ENCODE peak calls at places on chromosomes 13 and 19, in eight cellular contexts. One of them, this sample, is unnamed.

GRCh38 chr19:44807162-44807561 is 1.7 kb upstream of the BCAM start:
- DNase-seq in left lung: peak
- DNase-seq in mammary epithelial cell: peak
- DNase-seq in hepatocyte: peak
- DNase-seq in glutamatergic neuron: no peak
- DNase-seq in esophagus squamous epithelium: no peak
- DNase-seq in PC-3: peak
- DNase-seq in heart left ventricle: no peak
- DNase-seq in this sample: peak

GRCh38 chr13:94333131-94333820 is 146.2 kb downstream of the DCT start:
- DNase-seq in left lung: no peak
- DNase-seq in mammary epithelial cell: no peak
- DNase-seq in hepatocyte: no peak
- DNase-seq in glutamatergic neuron: no peak
- DNase-seq in esophagus squamous epithelium: no peak
- DNase-seq in PC-3: no peak
- DNase-seq in heart left ventricle: no peak
- DNase-seq in this sample: no peak

GRCh38 chr19:18057557-18057956 is 29.2 kb downstream of the IL12RB1 start:
- DNase-seq in left lung: no peak
- DNase-seq in mammary epithelial cell: no peak
- DNase-seq in hepatocyte: no peak
- DNase-seq in glutamatergic neuron: no peak
- DNase-seq in esophagus squamous epithelium: no peak
- DNase-seq in PC-3: no peak
- DNase-seq in heart left ventricle: peak
- DNase-seq in this sample: no peak

GRCh38 chr13:33073338-33073737 is 57.1 kb downstream of the KL start:
- DNase-seq in left lung: no peak
- DNase-seq in mammary epithelial cell: no peak
- DNase-seq in hepatocyte: no peak
- DNase-seq in glutamatergic neuron: no peak
- DNase-seq in esophagus squamous epithelium: no peak
- DNase-seq in PC-3: no peak
- DNase-seq in heart left ventricle: no peak
- DNase-seq in this sample: no peak

GRCh38 chr13:112212533-112212932 is 145.6 kb downstream of the SOX1 start:
- DNase-seq in left lung: no peak
- DNase-seq in mammary epithelial cell: no peak
- DNase-seq in hepatocyte: no peak
- DNase-seq in glutamatergic neuron: no peak
- DNase-seq in esophagus squamous epithelium: no peak
- DNase-seq in PC-3: no peak
- DNase-seq in heart left ventricle: no peak
- DNase-seq in this sample: no peak

GRCh38 chr13:63209330-63210017 is 1793.8 kb upstream of the PCDH20 start:
- DNase-seq in left lung: no peak
- DNase-seq in mammary epithelial cell: no peak
- DNase-seq in hepatocyte: no peak
- DNase-seq in glutamatergic neuron: no peak
- DNase-seq in esophagus squamous epithelium: no peak
- DNase-seq in PC-3: no peak
- DNase-seq in heart left ventricle: no peak
- DNase-seq in this sample: no peak

GRCh38 chr19:6070179-6071102 is 39.9 kb downstream of the RFX2 start:
- DNase-seq in left lung: no peak
- DNase-seq in mammary epithelial cell: no peak
- DNase-seq in hepatocyte: no peak
- DNase-seq in glutamatergic neuron: no peak
- DNase-seq in esophagus squamous epithelium: no peak
- DNase-seq in PC-3: no peak
- DNase-seq in heart left ventricle: no peak
- DNase-seq in this sample: no peak

GRCh38 chr19:38842439-38843174 is 7.2 kb downstream of the HNRNPL start:
- DNase-seq in left lung: no peak
- DNase-seq in mammary epithelial cell: no peak
- DNase-seq in hepatocyte: no peak
- DNase-seq in glutamatergic neuron: no peak
- DNase-seq in esophagus squamous epithelium: no peak
- DNase-seq in PC-3: no peak
- DNase-seq in heart left ventricle: peak
- DNase-seq in this sample: no peak

GRCh38 chr13:105428816-105429215 is 1106.6 kb downstream of the EFNB2 start:
- DNase-seq in left lung: no peak
- DNase-seq in mammary epithelial cell: no peak
- DNase-seq in hepatocyte: no peak
- DNase-seq in glutamatergic neuron: no peak
- DNase-seq in esophagus squamous epithelium: no peak
- DNase-seq in PC-3: no peak
- DNase-seq in heart left ventricle: no peak
- DNase-seq in this sample: no peak

GRCh38 chr19:48997972-48998371 is 4.3 kb downstream of the RUVBL2 start:
- DNase-seq in left lung: no peak
- DNase-seq in mammary epithelial cell: no peak
- DNase-seq in hepatocyte: peak
- DNase-seq in glutamatergic neuron: peak
- DNase-seq in esophagus squamous epithelium: no peak
- DNase-seq in PC-3: peak
- DNase-seq in heart left ventricle: no peak
- DNase-seq in this sample: peak

GRCh38 chr13:58619396-58620113 is 988.0 kb downstream of the PCDH17 start:
- DNase-seq in left lung: no peak
- DNase-seq in mammary epithelial cell: no peak
- DNase-seq in hepatocyte: no peak
- DNase-seq in glutamatergic neuron: peak
- DNase-seq in esophagus squamous epithelium: no peak
- DNase-seq in PC-3: no peak
- DNase-seq in heart left ventricle: no peak
- DNase-seq in this sample: no peak

GRCh38 chr19:5157186-5157585 is 183.4 kb downstream of the PTPRS start:
- DNase-seq in left lung: no peak
- DNase-seq in mammary epithelial cell: no peak
- DNase-seq in hepatocyte: no peak
- DNase-seq in glutamatergic neuron: no peak
- DNase-seq in esophagus squamous epithelium: no peak
- DNase-seq in PC-3: no peak
- DNase-seq in heart left ventricle: no peak
- DNase-seq in this sample: no peak

DNA sequence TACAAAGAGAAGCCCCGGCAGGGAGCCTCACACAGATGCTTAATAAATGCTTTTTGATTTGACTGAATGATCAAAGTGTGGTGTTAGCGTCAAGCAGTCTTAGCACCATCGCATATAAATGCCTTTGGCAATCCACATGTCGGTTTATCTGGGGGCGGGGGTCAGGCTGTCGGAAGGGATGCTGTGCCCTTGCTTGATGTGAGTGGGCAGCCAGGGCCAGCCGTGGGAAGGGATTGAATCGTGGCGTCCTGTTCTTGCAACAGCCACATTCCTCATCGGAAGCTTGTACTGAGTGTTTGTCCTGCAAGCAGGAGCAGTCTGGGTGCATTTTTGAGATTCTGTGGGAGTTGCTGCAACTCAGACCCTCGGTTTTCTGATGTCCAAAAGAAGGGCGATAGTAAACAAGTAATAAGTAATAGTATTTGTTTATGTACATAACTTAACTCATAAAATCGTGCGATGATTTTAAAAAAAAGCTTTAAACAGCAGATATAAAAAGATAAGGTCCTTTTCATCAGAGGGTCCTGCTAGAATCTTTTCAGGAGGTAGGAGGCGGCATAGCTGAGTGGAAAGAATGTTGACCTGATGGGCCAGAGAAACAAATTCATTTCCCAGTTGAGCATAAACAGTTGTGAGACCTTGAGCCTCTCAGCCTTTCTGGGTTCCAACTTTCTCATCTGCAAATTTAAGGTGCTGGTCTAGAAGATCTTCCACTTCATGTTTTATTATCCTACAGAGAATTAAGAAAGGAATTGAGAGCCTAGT is 173.3 kb downstream of the LACC1 start:
- DNase-seq in left lung: peak
- DNase-seq in mammary epithelial cell: no peak
- DNase-seq in hepatocyte: peak
- DNase-seq in glutamatergic neuron: peak
- DNase-seq in esophagus squamous epithelium: no peak
- DNase-seq in PC-3: no peak
- DNase-seq in heart left ventricle: peak
- DNase-seq in this sample: no peak
- TF ChIP-seq CTCF in left lung: no peak
- TF ChIP-seq CTCF in mammary epithelial cell: no peak
- TF ChIP-seq CTCF in hepatocyte: peak
- TF ChIP-seq CTCF in glutamatergic neuron: no peak
- TF ChIP-seq CTCF in esophagus squamous epithelium: no peak
- TF ChIP-seq CTCF in PC-3: no peak
- TF ChIP-seq CTCF in heart left ventricle: no peak
- TF ChIP-seq CTCF in this sample: no peak

GRCh38 chr13:40484981-40485380 is 181.5 kb downstream of the FOXO1 start:
- DNase-seq in left lung: no peak
- DNase-seq in mammary epithelial cell: no peak
- DNase-seq in hepatocyte: no peak
- DNase-seq in glutamatergic neuron: no peak
- DNase-seq in esophagus squamous epithelium: no peak
- DNase-seq in PC-3: no peak
- DNase-seq in heart left ventricle: no peak
- DNase-seq in this sample: no peak

GRCh38 chr13:40485611-40486517 is 180.6 kb downstream of the FOXO1 start:
- DNase-seq in left lung: no peak
- DNase-seq in mammary epithelial cell: no peak
- DNase-seq in hepatocyte: no peak
- DNase-seq in glutamatergic neuron: no peak
- DNase-seq in esophagus squamous epithelium: no peak
- DNase-seq in PC-3: no peak
- DNase-seq in heart left ventricle: no peak
- DNase-seq in this sample: no peak

GRCh38 chr13:40484101-40484800 is 182.2 kb downstream of the FOXO1 start:
- DNase-seq in left lung: no peak
- DNase-seq in mammary epithelial cell: no peak
- DNase-seq in hepatocyte: no peak
- DNase-seq in glutamatergic neuron: no peak
- DNase-seq in esophagus squamous epithelium: no peak
- DNase-seq in PC-3: no peak
- DNase-seq in heart left ventricle: no peak
- DNase-seq in this sample: no peak

GRCh38 chr13:40488869-40489391 is 177.5 kb downstream of the FOXO1 start:
- DNase-seq in left lung: no peak
- DNase-seq in mammary epithelial cell: no peak
- DNase-seq in hepatocyte: no peak
- DNase-seq in glutamatergic neuron: no peak
- DNase-seq in esophagus squamous epithelium: no peak
- DNase-seq in PC-3: no peak
- DNase-seq in heart left ventricle: no peak
- DNase-seq in this sample: no peak

GRCh38 chr13:40486518-40487163 is 179.8 kb downstream of the FOXO1 start:
- DNase-seq in left lung: no peak
- DNase-seq in mammary epithelial cell: no peak
- DNase-seq in hepatocyte: no peak
- DNase-seq in glutamatergic neuron: no peak
- DNase-seq in esophagus squamous epithelium: no peak
- DNase-seq in PC-3: no peak
- DNase-seq in heart left ventricle: no peak
- DNase-seq in this sample: no peak
- TF ChIP-seq CTCF in left lung: no peak
- TF ChIP-seq CTCF in mammary epithelial cell: no peak
- TF ChIP-seq CTCF in hepatocyte: no peak
- TF ChIP-seq CTCF in glutamatergic neuron: no peak
- TF ChIP-seq CTCF in esophagus squamous epithelium: no peak
- TF ChIP-seq CTCF in PC-3: no peak
- TF ChIP-seq CTCF in heart left ventricle: no peak
- TF ChIP-seq CTCF in this sample: no peak

GRCh38 chr19:2887391-2887914 is 13.3 kb upstream of the ZNF57 start:
- DNase-seq in left lung: no peak
- DNase-seq in mammary epithelial cell: peak
- DNase-seq in hepatocyte: peak
- DNase-seq in glutamatergic neuron: no peak
- DNase-seq in esophagus squamous epithelium: no peak
- DNase-seq in PC-3: peak
- DNase-seq in heart left ventricle: no peak
- DNase-seq in this sample: peak
- TF ChIP-seq CTCF in left lung: peak
- TF ChIP-seq CTCF in mammary epithelial cell: peak
- TF ChIP-seq CTCF in hepatocyte: peak
- TF ChIP-seq CTCF in glutamatergic neuron: peak
- TF ChIP-seq CTCF in esophagus squamous epithelium: peak
- TF ChIP-seq CTCF in PC-3: peak
- TF ChIP-seq CTCF in heart left ventricle: peak
- TF ChIP-seq CTCF in this sample: no peak

GRCh38 chr19:1145635-1146417 is 28.2 kb downstream of the SBNO2 start:
- DNase-seq in left lung: no peak
- DNase-seq in mammary epithelial cell: no peak
- DNase-seq in hepatocyte: no peak
- DNase-seq in glutamatergic neuron: no peak
- DNase-seq in esophagus squamous epithelium: no peak
- DNase-seq in PC-3: no peak
- DNase-seq in heart left ventricle: no peak
- DNase-seq in this sample: no peak

GRCh38 chr19:1146418-1146711 is 27.7 kb downstream of the SBNO2 start:
- DNase-seq in left lung: no peak
- DNase-seq in mammary epithelial cell: no peak
- DNase-seq in hepatocyte: no peak
- DNase-seq in glutamatergic neuron: no peak
- DNase-seq in esophagus squamous epithelium: no peak
- DNase-seq in PC-3: no peak
- DNase-seq in heart left ventricle: no peak
- DNase-seq in this sample: no peak

GRCh38 chr19:1143828-1144399 is 30.2 kb downstream of the SBNO2 start:
- DNase-seq in left lung: no peak
- DNase-seq in mammary epithelial cell: no peak
- DNase-seq in hepatocyte: no peak
- DNase-seq in glutamatergic neuron: no peak
- DNase-seq in esophagus squamous epithelium: no peak
- DNase-seq in PC-3: no peak
- DNase-seq in heart left ventricle: no peak
- DNase-seq in this sample: no peak

GRCh38 chr19:1146858-1147780 is 26.9 kb downstream of the SBNO2 start:
- DNase-seq in left lung: no peak
- DNase-seq in mammary epithelial cell: no peak
- DNase-seq in hepatocyte: no peak
- DNase-seq in glutamatergic neuron: no peak
- DNase-seq in esophagus squamous epithelium: no peak
- DNase-seq in PC-3: no peak
- DNase-seq in heart left ventricle: no peak
- DNase-seq in this sample: no peak

DNA sequence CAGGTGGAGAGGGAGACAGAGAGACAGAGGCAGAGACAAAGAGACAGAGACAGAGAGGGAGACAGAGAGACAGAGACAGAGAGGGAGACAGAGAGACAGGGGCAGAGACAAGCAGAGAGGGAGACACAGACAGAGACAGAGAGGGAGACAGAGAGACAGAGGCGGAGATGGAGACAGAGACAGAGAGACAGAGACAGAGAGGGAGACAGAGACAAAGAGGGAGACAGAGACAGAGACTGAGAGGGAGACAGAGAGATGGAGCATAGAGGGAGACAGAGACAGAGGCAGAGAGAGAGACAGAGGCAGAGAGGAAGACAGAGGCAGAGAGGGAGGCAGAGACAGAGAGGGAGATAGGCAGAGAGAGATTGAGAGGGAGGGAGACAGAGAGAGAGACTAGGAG is 29.3 kb downstream of the SBNO2 start:
- DNase-seq in left lung: no peak
- DNase-seq in mammary epithelial cell: no peak
- DNase-seq in hepatocyte: no peak
- DNase-seq in glutamatergic neuron: no peak
- DNase-seq in esophagus squamous epithelium: no peak
- DNase-seq in PC-3: no peak
- DNase-seq in heart left ventricle: no peak
- DNase-seq in this sample: no peak
- TF ChIP-seq CTCF in left lung: no peak
- TF ChIP-seq CTCF in mammary epithelial cell: no peak
- TF ChIP-seq CTCF in hepatocyte: no peak
- TF ChIP-seq CTCF in glutamatergic neuron: no peak
- TF ChIP-seq CTCF in esophagus squamous epithelium: no peak
- TF ChIP-seq CTCF in PC-3: no peak
- TF ChIP-seq CTCF in heart left ventricle: no peak
- TF ChIP-seq CTCF in this sample: no peak